ENCODE peak calls at places on chromosomes 5 and 9, in ten cellular contexts. E, F, V, D, O, X, Q, M, C and J are unnamed samples.

GRCh38 chr9:22008662-22009562 is at the start of gene CDKN2B:
- DNase-seq in E (peak; percentile 96), F (peak; percentile 99), V (peak; percentile 94), D (peak; percentile 92), O (peak; percentile 48), X (peak; percentile 92), Q (peak; percentile 92), M (no peak), C (peak; percentile 66), J (peak; percentile 88)

GRCh38 chr5:173320259-173320658 is 8.0 kb downstream of the STC2 start:
- DNase-seq in E (peak; percentile 49), F (no peak), V (no peak), D (no peak), O (no peak), X (no peak), Q (no peak), M (no peak), C (no peak), J (no peak)

GRCh38 chr5:112923148-112923917 is 1.3 kb upstream of the REEP5 start:
- DNase-seq in E (no peak), F (no peak), V (no peak), D (no peak), O (peak; percentile 41), X (no peak), Q (no peak), M (no peak), C (no peak), J (peak; percentile 77)

GRCh38 chr5:177370488-177371119 is 12.9 kb downstream of the RGS14 start:
- DNase-seq in E (peak; percentile 77), F (peak; percentile 96), V (peak; percentile 91), D (peak; percentile 72), O (no peak), X (peak; percentile 85), Q (peak; percentile 80), M (no peak), C (no peak), J (peak; percentile 41)

GRCh38 chr5:172453206-172453985 is 929 bp downstream of the SH3PXD2B start:
- DNase-seq in E (peak; percentile 64), F (peak; percentile 68), V (no peak), D (no peak), O (no peak), X (peak; percentile 17), Q (no peak), M (peak; percentile 58), C (no peak), J (no peak)

GRCh38 chr5:80204808-80205614 is 50.8 kb downstream of the SERINC5 start:
- DNase-seq in E (no peak), F (no peak), V (no peak), D (no peak), O (no peak), X (no peak), Q (no peak), M (no peak), C (no peak), J (no peak)

GRCh38 chr5:159819671-159820411 is 96.4 kb upstream of the ADRA1B start:
- DNase-seq in E (peak; percentile 59), F (peak; percentile 50), V (peak; percentile 3), D (no peak), O (no peak), X (no peak), Q (no peak), M (no peak), C (no peak), J (no peak)

GRCh38 chr5:135604046-135604445 is 25.3 kb upstream of the CXCL14 start:
- DNase-seq in E (no peak), F (no peak), V (no peak), D (no peak), O (no peak), X (no peak), Q (no peak), M (no peak), C (no peak), J (no peak)

GRCh38 chr9:74322661-74323314 is 174.3 kb upstream of the RORB start:
- DNase-seq in E (no peak), F (no peak), V (no peak), D (no peak), O (no peak), X (peak; percentile 83), Q (no peak), M (no peak), C (no peak), J (no peak)

GRCh38 chr5:67997892-67998457 is 217.6 kb upstream of the PIK3R1 start:
- DNase-seq in E (no peak), F (no peak), V (no peak), D (no peak), O (no peak), X (no peak), Q (no peak), M (no peak), C (no peak), J (no peak)

GRCh38 chr9:88378317-88378716 is 9.9 kb upstream of the SPIN1 start:
- DNase-seq in E (no peak), F (no peak), V (no peak), D (no peak), O (no peak), X (no peak), Q (no peak), M (no peak), C (no peak), J (no peak)

GRCh38 chr9:87370003-87370685 is 127.5 kb upstream of the DAPK1 start:
- DNase-seq in E (no peak), F (no peak), V (no peak), D (no peak), O (no peak), X (no peak), Q (no peak), M (no peak), C (no peak), J (no peak)

GRCh38 chr9:106621299-106621920 is 241.6 kb upstream of the ZNF462 start:
- DNase-seq in E (peak; percentile 15), F (no peak), V (no peak), D (no peak), O (no peak), X (peak; percentile 79), Q (no peak), M (no peak), C (no peak), J (no peak)

GRCh38 chr5:157172408-157172807 is 6.3 kb upstream of the GARIN3 start:
- DNase-seq in E (no peak), F (no peak), V (no peak), D (no peak), O (peak; percentile 42), X (no peak), Q (no peak), M (no peak), C (peak; percentile 84), J (peak; percentile 61)

GRCh38 chr5:93017854-93018253 is 563.2 kb downstream of the NR2F1-AS1 start:
- DNase-seq in E (peak; percentile 74), F (peak; percentile 71), V (no peak), D (peak; percentile 23), O (no peak), X (no peak), Q (no peak), M (peak; percentile 26), C (no peak), J (no peak)

GRCh38 chr9:118882674-118883073 is 486.6 kb downstream of the BRINP1 start:
- DNase-seq in E (peak; percentile 73), F (no peak), V (no peak), D (no peak), O (no peak), X (no peak), Q (peak; percentile 9), M (peak; percentile 64), C (no peak), J (no peak)

GRCh38 chr9:125631391-125632085 is 75.5 kb downstream of the MAPKAP1 start:
- DNase-seq in E (peak; percentile 64), F (peak; percentile 26), V (peak; percentile 30), D (no peak), O (no peak), X (peak; percentile 46), Q (no peak), M (peak; percentile 69), C (no peak), J (no peak)

GRCh38 chr5:116479776-116480675 is 94.6 kb downstream of the SEMA6A start:
- DNase-seq in E (peak; percentile 7), F (no peak), V (no peak), D (no peak), O (no peak), X (no peak), Q (no peak), M (no peak), C (no peak), J (no peak)

GRCh38 chr9:35783418-35783817 is 8.0 kb upstream of the NPR2 start:
- DNase-seq in E (no peak), F (no peak), V (no peak), D (no peak), O (no peak), X (no peak), Q (no peak), M (no peak), C (no peak), J (no peak)

GRCh38 chr5:74493426-74493825 is 147.1 kb downstream of the ENC1 start:
- DNase-seq in E (peak; percentile 31), F (no peak), V (no peak), D (no peak), O (no peak), X (no peak), Q (no peak), M (peak; percentile 12), C (no peak), J (no peak)

GRCh38 chr9:6426117-6426516 is 13.1 kb downstream of the UHRF2 start:
- DNase-seq in E (peak; percentile 24), F (no peak), V (no peak), D (no peak), O (no peak), X (no peak), Q (no peak), M (no peak), C (no peak), J (no peak)

GRCh38 chr5:75668988-75669760 is 48.1 kb downstream of the POC5 start:
- DNase-seq in E (no peak), F (peak; percentile 30), V (peak; percentile 39), D (no peak), O (peak; percentile 17), X (peak; percentile 65), Q (peak; percentile 23), M (peak; percentile 68), C (peak; percentile 38), J (peak; percentile 33)

GRCh38 chr5:23506329-23507236 is 826 bp upstream of the PRDM9 start:
- DNase-seq in E (no peak), F (peak; percentile 6), V (no peak), D (no peak), O (no peak), X (peak; percentile 12), Q (no peak), M (peak; percentile 48), C (no peak), J (no peak)

GRCh38 chr9:8845808-8846207 is 1046.2 kb upstream of the DMAC1 start:
- DNase-seq in E (no peak), F (no peak), V (no peak), D (no peak), O (no peak), X (peak; percentile 72), Q (peak; percentile 13), M (no peak), C (no peak), J (no peak)

GRCh38 chr5:139147743-139148079 is 50.5 kb downstream of the SIL1 start:
- DNase-seq in E (peak; percentile 77), F (peak; percentile 54), V (peak; percentile 80), D (no peak), O (no peak), X (no peak), Q (no peak), M (peak; percentile 70), C (no peak), J (no peak)